ENCODE peak calls at places on chromosomes 7 and 10, in nine cellular contexts. O, G, Y, A, Q, R, Z, S and W are unnamed samples.

GRCh38 chr7:36966039-36966438 is 241.7 kb upstream of the AOAH start:
- DNase-seq in O (no peak), G (no peak), Y (no peak), A (no peak), Q (peak), R (no peak), Z (no peak), S (no peak), W (no peak)

GRCh38 chr7:157690833-157691382 is 354.1 kb downstream of the DNAJB6 start:
- DNase-seq in O (no peak), G (peak), Y (peak), A (no peak), Q (peak), R (no peak), Z (peak), S (peak), W (peak)

GRCh38 chr10:13882112-13882711 is 295.4 kb downstream of the PRPF18 start:
- DNase-seq in O (no peak), G (peak), Y (peak), A (no peak), Q (no peak), R (peak), Z (no peak), S (no peak), W (peak)

GRCh38 chr7:1447551-1448244 is 11.6 kb downstream of the MICALL2 start:
- DNase-seq in O (no peak), G (no peak), Y (peak), A (no peak), Q (no peak), R (no peak), Z (no peak), S (peak), W (no peak)

GRCh38 chr10:122141821-122142651 is 129.1 kb upstream of the BTBD16 start:
- DNase-seq in O (no peak), G (no peak), Y (no peak), A (no peak), Q (no peak), R (peak), Z (no peak), S (no peak), W (no peak)

GRCh38 chr10:18401416-18402195 is 249.8 kb downstream of the NSUN6 start:
- DNase-seq in O (no peak), G (no peak), Y (no peak), A (no peak), Q (no peak), R (no peak), Z (no peak), S (no peak), W (no peak)

GRCh38 chr10:51215956-51216834 is 141.9 kb downstream of the PRKG1 start:
- DNase-seq in O (no peak), G (no peak), Y (no peak), A (no peak), Q (no peak), R (no peak), Z (no peak), S (no peak), W (peak)

GRCh38 chr7:149872419-149873073 is 1.2 kb upstream of the ATP6V0E2 start:
- DNase-seq in O (peak), G (peak), Y (peak), A (peak), Q (peak), R (peak), Z (peak), S (peak), W (peak)

GRCh38 chr10:31749981-31750850 is 178.4 kb downstream of the ARHGAP12 start:
- DNase-seq in O (no peak), G (peak), Y (peak), A (no peak), Q (peak), R (no peak), Z (peak), S (peak), W (no peak)

GRCh38 chr10:112027881-112028280 is 155.7 kb downstream of the GPAM start:
- DNase-seq in O (no peak), G (no peak), Y (no peak), A (no peak), Q (no peak), R (no peak), Z (no peak), S (no peak), W (no peak)

GRCh38 chr7:139026551-139026950 is 9.3 kb downstream of the ZC3HAV1L start:
- DNase-seq in O (no peak), G (no peak), Y (no peak), A (no peak), Q (no peak), R (no peak), Z (no peak), S (no peak), W (no peak)

GRCh38 chr7:13987395-13987794 is 2.1 kb downstream of the ETV1 start:
- DNase-seq in O (no peak), G (no peak), Y (no peak), A (no peak), Q (no peak), R (peak), Z (no peak), S (no peak), W (no peak)

GRCh38 chr10:96306516-96306915 is 2.3 kb downstream of the DNTT start:
- DNase-seq in O (no peak), G (no peak), Y (no peak), A (no peak), Q (peak), R (no peak), Z (peak), S (peak), W (no peak)

GRCh38 chr7:44962483-44963251 is 16.1 kb downstream of the MYO1G start:
- DNase-seq in O (peak), G (no peak), Y (peak), A (peak), Q (no peak), R (no peak), Z (no peak), S (no peak), W (peak)

GRCh38 chr7:137975223-137975622 is 26.7 kb downstream of the CREB3L2 start:
- DNase-seq in O (no peak), G (no peak), Y (peak), A (no peak), Q (no peak), R (peak), Z (no peak), S (peak), W (no peak)

GRCh38 chr10:93566435-93567276 is at the start of gene FFAR4:
- DNase-seq in O (no peak), G (no peak), Y (peak), A (no peak), Q (peak), R (no peak), Z (peak), S (peak), W (no peak)